ENCODE peak calls at places on chromosomes 16 and 17, in nine cellular contexts. One of them, this sample, is unnamed.

GRCh38 chr17:8552582-8553320 is 77.8 kb downstream of the MYH10 start:
- DNase-seq in activated CD4-positive, alpha-beta T cell treated with anti-CD3 and anti-CD28 coated beads, Interleukin-2, amount 10 ng/mL, durations not matched to agents 7 days and 5 days: no peak
- DNase-seq in germinal center: no peak
- DNase-seq in right lobe of liver: no peak
- DNase-seq in EL: peak
- DNase-seq in fibroblast of villous mesenchyme: no peak
- DNase-seq in pons: no peak
- DNase-seq in BJ: peak
- DNase-seq in lung: no peak
- DNase-seq in this sample: no peak

GRCh38 chr17:42078396-42079042 is 19.8 kb downstream of the ZNF385C start:
- DNase-seq in activated CD4-positive, alpha-beta T cell treated with anti-CD3 and anti-CD28 coated beads, Interleukin-2, amount 10 ng/mL, durations not matched to agents 7 days and 5 days: no peak
- DNase-seq in germinal center: no peak
- DNase-seq in right lobe of liver: no peak
- DNase-seq in EL: no peak
- DNase-seq in fibroblast of villous mesenchyme: no peak
- DNase-seq in pons: no peak
- DNase-seq in BJ: no peak
- DNase-seq in lung: no peak
- DNase-seq in this sample: no peak

GRCh38 chr16:87538160-87538559 is 45.3 kb upstream of the ZCCHC14 start:
- DNase-seq in activated CD4-positive, alpha-beta T cell treated with anti-CD3 and anti-CD28 coated beads, Interleukin-2, amount 10 ng/mL, durations not matched to agents 7 days and 5 days: no peak
- DNase-seq in germinal center: no peak
- DNase-seq in right lobe of liver: no peak
- DNase-seq in EL: no peak
- DNase-seq in fibroblast of villous mesenchyme: no peak
- DNase-seq in pons: no peak
- DNase-seq in BJ: no peak
- DNase-seq in lung: no peak
- DNase-seq in this sample: no peak

GRCh38 chr17:78805301-78805700 is 23.2 kb upstream of the CYTH1 start:
- DNase-seq in activated CD4-positive, alpha-beta T cell treated with anti-CD3 and anti-CD28 coated beads, Interleukin-2, amount 10 ng/mL, durations not matched to agents 7 days and 5 days: peak
- DNase-seq in germinal center: no peak
- DNase-seq in right lobe of liver: no peak
- DNase-seq in EL: no peak
- DNase-seq in fibroblast of villous mesenchyme: no peak
- DNase-seq in pons: no peak
- DNase-seq in BJ: no peak
- DNase-seq in lung: no peak
- DNase-seq in this sample: peak

GRCh38 chr16:57539072-57539796 is 2.9 kb upstream of the CCDC102A start:
- DNase-seq in activated CD4-positive, alpha-beta T cell treated with anti-CD3 and anti-CD28 coated beads, Interleukin-2, amount 10 ng/mL, durations not matched to agents 7 days and 5 days: no peak
- DNase-seq in germinal center: no peak
- DNase-seq in right lobe of liver: peak
- DNase-seq in EL: no peak
- DNase-seq in fibroblast of villous mesenchyme: no peak
- DNase-seq in pons: no peak
- DNase-seq in BJ: no peak
- DNase-seq in lung: no peak
- DNase-seq in this sample: no peak

GRCh38 chr17:75525806-75526554 is 483 bp downstream of the LLGL2 start:
- DNase-seq in activated CD4-positive, alpha-beta T cell treated with anti-CD3 and anti-CD28 coated beads, Interleukin-2, amount 10 ng/mL, durations not matched to agents 7 days and 5 days: no peak
- DNase-seq in germinal center: no peak
- DNase-seq in right lobe of liver: peak
- DNase-seq in EL: no peak
- DNase-seq in fibroblast of villous mesenchyme: no peak
- DNase-seq in pons: no peak
- DNase-seq in BJ: no peak
- DNase-seq in lung: peak
- DNase-seq in this sample: no peak

GRCh38 chr16:1220841-1221627 is 4.0 kb downstream of the TPSG1 start:
- DNase-seq in activated CD4-positive, alpha-beta T cell treated with anti-CD3 and anti-CD28 coated beads, Interleukin-2, amount 10 ng/mL, durations not matched to agents 7 days and 5 days: no peak
- DNase-seq in germinal center: no peak
- DNase-seq in right lobe of liver: no peak
- DNase-seq in EL: no peak
- DNase-seq in fibroblast of villous mesenchyme: no peak
- DNase-seq in pons: no peak
- DNase-seq in BJ: no peak
- DNase-seq in lung: no peak
- DNase-seq in this sample: no peak

GRCh38 chr16:19840524-19841110 is 44.0 kb downstream of the GPRC5B start:
- DNase-seq in activated CD4-positive, alpha-beta T cell treated with anti-CD3 and anti-CD28 coated beads, Interleukin-2, amount 10 ng/mL, durations not matched to agents 7 days and 5 days: no peak
- DNase-seq in germinal center: no peak
- DNase-seq in right lobe of liver: no peak
- DNase-seq in EL: no peak
- DNase-seq in fibroblast of villous mesenchyme: no peak
- DNase-seq in pons: no peak
- DNase-seq in BJ: no peak
- DNase-seq in lung: no peak
- DNase-seq in this sample: no peak

GRCh38 chr17:55632893-55633292 is 89.8 kb downstream of the TMEM100 start:
- DNase-seq in activated CD4-positive, alpha-beta T cell treated with anti-CD3 and anti-CD28 coated beads, Interleukin-2, amount 10 ng/mL, durations not matched to agents 7 days and 5 days: no peak
- DNase-seq in germinal center: no peak
- DNase-seq in right lobe of liver: no peak
- DNase-seq in EL: no peak
- DNase-seq in fibroblast of villous mesenchyme: no peak
- DNase-seq in pons: no peak
- DNase-seq in BJ: no peak
- DNase-seq in lung: no peak
- DNase-seq in this sample: no peak

GRCh38 chr17:39822051-39822450 is 42.1 kb downstream of the IKZF3 start:
- DNase-seq in activated CD4-positive, alpha-beta T cell treated with anti-CD3 and anti-CD28 coated beads, Interleukin-2, amount 10 ng/mL, durations not matched to agents 7 days and 5 days: no peak
- DNase-seq in germinal center: peak
- DNase-seq in right lobe of liver: no peak
- DNase-seq in EL: no peak
- DNase-seq in fibroblast of villous mesenchyme: no peak
- DNase-seq in pons: peak
- DNase-seq in BJ: no peak
- DNase-seq in lung: no peak
- DNase-seq in this sample: no peak

GRCh38 chr16:84786605-84787302 is 33.0 kb upstream of the CRISPLD2 start:
- DNase-seq in activated CD4-positive, alpha-beta T cell treated with anti-CD3 and anti-CD28 coated beads, Interleukin-2, amount 10 ng/mL, durations not matched to agents 7 days and 5 days: no peak
- DNase-seq in germinal center: no peak
- DNase-seq in right lobe of liver: no peak
- DNase-seq in EL: no peak
- DNase-seq in fibroblast of villous mesenchyme: no peak
- DNase-seq in pons: no peak
- DNase-seq in BJ: no peak
- DNase-seq in lung: no peak
- DNase-seq in this sample: no peak

GRCh38 chr17:51487947-51488346 is 227.6 kb downstream of the UTP18 start:
- DNase-seq in activated CD4-positive, alpha-beta T cell treated with anti-CD3 and anti-CD28 coated beads, Interleukin-2, amount 10 ng/mL, durations not matched to agents 7 days and 5 days: peak
- DNase-seq in germinal center: no peak
- DNase-seq in right lobe of liver: no peak
- DNase-seq in EL: peak
- DNase-seq in fibroblast of villous mesenchyme: no peak
- DNase-seq in pons: no peak
- DNase-seq in BJ: no peak
- DNase-seq in lung: no peak
- DNase-seq in this sample: no peak

GRCh38 chr17:8121531-8122390 is 2.1 kb downstream of the HES7 start:
- DNase-seq in activated CD4-positive, alpha-beta T cell treated with anti-CD3 and anti-CD28 coated beads, Interleukin-2, amount 10 ng/mL, durations not matched to agents 7 days and 5 days: peak
- DNase-seq in germinal center: no peak
- DNase-seq in right lobe of liver: no peak
- DNase-seq in EL: peak
- DNase-seq in fibroblast of villous mesenchyme: peak
- DNase-seq in pons: peak
- DNase-seq in BJ: no peak
- DNase-seq in lung: no peak
- DNase-seq in this sample: no peak

GRCh38 chr16:11635679-11636171 is 32.5 kb upstream of the SNN start:
- DNase-seq in activated CD4-positive, alpha-beta T cell treated with anti-CD3 and anti-CD28 coated beads, Interleukin-2, amount 10 ng/mL, durations not matched to agents 7 days and 5 days: no peak
- DNase-seq in germinal center: no peak
- DNase-seq in right lobe of liver: no peak
- DNase-seq in EL: no peak
- DNase-seq in fibroblast of villous mesenchyme: no peak
- DNase-seq in pons: no peak
- DNase-seq in BJ: no peak
- DNase-seq in lung: no peak
- DNase-seq in this sample: no peak

GRCh38 chr16:4409081-4409932 is 7.1 kb downstream of the CORO7 start:
- DNase-seq in activated CD4-positive, alpha-beta T cell treated with anti-CD3 and anti-CD28 coated beads, Interleukin-2, amount 10 ng/mL, durations not matched to agents 7 days and 5 days: no peak
- DNase-seq in germinal center: no peak
- DNase-seq in right lobe of liver: no peak
- DNase-seq in EL: peak
- DNase-seq in fibroblast of villous mesenchyme: no peak
- DNase-seq in pons: peak
- DNase-seq in BJ: no peak
- DNase-seq in lung: no peak
- DNase-seq in this sample: no peak

GRCh38 chr16:89455692-89456091 is 34.7 kb downstream of the ANKRD11 start:
- DNase-seq in activated CD4-positive, alpha-beta T cell treated with anti-CD3 and anti-CD28 coated beads, Interleukin-2, amount 10 ng/mL, durations not matched to agents 7 days and 5 days: no peak
- DNase-seq in germinal center: no peak
- DNase-seq in right lobe of liver: no peak
- DNase-seq in EL: no peak
- DNase-seq in fibroblast of villous mesenchyme: no peak
- DNase-seq in pons: no peak
- DNase-seq in BJ: no peak
- DNase-seq in lung: no peak
- DNase-seq in this sample: no peak

GRCh38 chr16:27829975-27830374 is 233.5 kb downstream of the GSG1L start:
- DNase-seq in activated CD4-positive, alpha-beta T cell treated with anti-CD3 and anti-CD28 coated beads, Interleukin-2, amount 10 ng/mL, durations not matched to agents 7 days and 5 days: no peak
- DNase-seq in germinal center: no peak
- DNase-seq in right lobe of liver: no peak
- DNase-seq in EL: no peak
- DNase-seq in fibroblast of villous mesenchyme: no peak
- DNase-seq in pons: no peak
- DNase-seq in BJ: no peak
- DNase-seq in lung: no peak
- DNase-seq in this sample: no peak

GRCh38 chr16:19281246-19281645 is 4.3 kb upstream of the CLEC19A start:
- DNase-seq in activated CD4-positive, alpha-beta T cell treated with anti-CD3 and anti-CD28 coated beads, Interleukin-2, amount 10 ng/mL, durations not matched to agents 7 days and 5 days: no peak
- DNase-seq in germinal center: no peak
- DNase-seq in right lobe of liver: no peak
- DNase-seq in EL: no peak
- DNase-seq in fibroblast of villous mesenchyme: no peak
- DNase-seq in pons: no peak
- DNase-seq in BJ: no peak
- DNase-seq in lung: no peak
- DNase-seq in this sample: no peak

GRCh38 chr16:49701867-49702494 is 153.9 kb downstream of the ZNF423 start:
- DNase-seq in activated CD4-positive, alpha-beta T cell treated with anti-CD3 and anti-CD28 coated beads, Interleukin-2, amount 10 ng/mL, durations not matched to agents 7 days and 5 days: no peak
- DNase-seq in germinal center: no peak
- DNase-seq in right lobe of liver: no peak
- DNase-seq in EL: no peak
- DNase-seq in fibroblast of villous mesenchyme: no peak
- DNase-seq in pons: peak
- DNase-seq in BJ: no peak
- DNase-seq in lung: peak
- DNase-seq in this sample: no peak

GRCh38 chr16:1964046-1964505 is 550 bp downstream of the RPS2 start:
- DNase-seq in activated CD4-positive, alpha-beta T cell treated with anti-CD3 and anti-CD28 coated beads, Interleukin-2, amount 10 ng/mL, durations not matched to agents 7 days and 5 days: peak
- DNase-seq in germinal center: no peak
- DNase-seq in right lobe of liver: no peak
- DNase-seq in EL: no peak
- DNase-seq in fibroblast of villous mesenchyme: peak
- DNase-seq in pons: no peak
- DNase-seq in BJ: no peak
- DNase-seq in lung: no peak
- DNase-seq in this sample: peak

GRCh38 chr16:47643610-47644009 is 182.5 kb downstream of the PHKB start:
- DNase-seq in activated CD4-positive, alpha-beta T cell treated with anti-CD3 and anti-CD28 coated beads, Interleukin-2, amount 10 ng/mL, durations not matched to agents 7 days and 5 days: peak
- DNase-seq in germinal center: no peak
- DNase-seq in right lobe of liver: no peak
- DNase-seq in EL: peak
- DNase-seq in fibroblast of villous mesenchyme: no peak
- DNase-seq in pons: no peak
- DNase-seq in BJ: no peak
- DNase-seq in lung: no peak
- DNase-seq in this sample: no peak

GRCh38 chr16:49754495-49755290 is 101.2 kb downstream of the ZNF423 start:
- DNase-seq in activated CD4-positive, alpha-beta T cell treated with anti-CD3 and anti-CD28 coated beads, Interleukin-2, amount 10 ng/mL, durations not matched to agents 7 days and 5 days: no peak
- DNase-seq in germinal center: no peak
- DNase-seq in right lobe of liver: no peak
- DNase-seq in EL: peak
- DNase-seq in fibroblast of villous mesenchyme: no peak
- DNase-seq in pons: peak
- DNase-seq in BJ: no peak
- DNase-seq in lung: no peak
- DNase-seq in this sample: no peak

GRCh38 chr16:59527206-59527997 is 793.3 kb upstream of the GOT2 start:
- DNase-seq in activated CD4-positive, alpha-beta T cell treated with anti-CD3 and anti-CD28 coated beads, Interleukin-2, amount 10 ng/mL, durations not matched to agents 7 days and 5 days: no peak
- DNase-seq in germinal center: no peak
- DNase-seq in right lobe of liver: no peak
- DNase-seq in EL: peak
- DNase-seq in fibroblast of villous mesenchyme: peak
- DNase-seq in pons: no peak
- DNase-seq in BJ: peak
- DNase-seq in lung: no peak
- DNase-seq in this sample: no peak

GRCh38 chr16:19463468-19464315 is 46.0 kb downstream of the TMC5 start:
- DNase-seq in activated CD4-positive, alpha-beta T cell treated with anti-CD3 and anti-CD28 coated beads, Interleukin-2, amount 10 ng/mL, durations not matched to agents 7 days and 5 days: no peak
- DNase-seq in germinal center: no peak
- DNase-seq in right lobe of liver: no peak
- DNase-seq in EL: peak
- DNase-seq in fibroblast of villous mesenchyme: no peak
- DNase-seq in pons: no peak
- DNase-seq in BJ: no peak
- DNase-seq in lung: no peak
- DNase-seq in this sample: no peak

GRCh38 chr17:62674841-62675240 is 47.4 kb downstream of the MRC2 start:
- DNase-seq in activated CD4-positive, alpha-beta T cell treated with anti-CD3 and anti-CD28 coated beads, Interleukin-2, amount 10 ng/mL, durations not matched to agents 7 days and 5 days: no peak
- DNase-seq in germinal center: no peak
- DNase-seq in right lobe of liver: no peak
- DNase-seq in EL: no peak
- DNase-seq in fibroblast of villous mesenchyme: no peak
- DNase-seq in pons: no peak
- DNase-seq in BJ: no peak
- DNase-seq in lung: no peak
- DNase-seq in this sample: no peak

GRCh38 chr16:80263181-80263823 is 277.5 kb upstream of the DYNLRB2 start:
- DNase-seq in activated CD4-positive, alpha-beta T cell treated with anti-CD3 and anti-CD28 coated beads, Interleukin-2, amount 10 ng/mL, durations not matched to agents 7 days and 5 days: no peak
- DNase-seq in germinal center: no peak
- DNase-seq in right lobe of liver: no peak
- DNase-seq in EL: no peak
- DNase-seq in fibroblast of villous mesenchyme: no peak
- DNase-seq in pons: no peak
- DNase-seq in BJ: no peak
- DNase-seq in lung: no peak
- DNase-seq in this sample: no peak

GRCh38 chr16:69709456-69710084 is 16.8 kb downstream of the NQO1 start:
- DNase-seq in activated CD4-positive, alpha-beta T cell treated with anti-CD3 and anti-CD28 coated beads, Interleukin-2, amount 10 ng/mL, durations not matched to agents 7 days and 5 days: peak
- DNase-seq in germinal center: peak
- DNase-seq in right lobe of liver: no peak
- DNase-seq in EL: peak
- DNase-seq in fibroblast of villous mesenchyme: peak
- DNase-seq in pons: peak
- DNase-seq in BJ: peak
- DNase-seq in lung: no peak
- DNase-seq in this sample: peak

GRCh38 chr16:12917653-12918052 is 16.3 kb downstream of the SHISA9 start:
- DNase-seq in activated CD4-positive, alpha-beta T cell treated with anti-CD3 and anti-CD28 coated beads, Interleukin-2, amount 10 ng/mL, durations not matched to agents 7 days and 5 days: no peak
- DNase-seq in germinal center: no peak
- DNase-seq in right lobe of liver: no peak
- DNase-seq in EL: no peak
- DNase-seq in fibroblast of villous mesenchyme: peak
- DNase-seq in pons: no peak
- DNase-seq in BJ: peak
- DNase-seq in lung: no peak
- DNase-seq in this sample: no peak

GRCh38 chr17:34721326-34721725 is 141.9 kb downstream of the TMEM132E start:
- DNase-seq in activated CD4-positive, alpha-beta T cell treated with anti-CD3 and anti-CD28 coated beads, Interleukin-2, amount 10 ng/mL, durations not matched to agents 7 days and 5 days: no peak
- DNase-seq in germinal center: no peak
- DNase-seq in right lobe of liver: no peak
- DNase-seq in EL: no peak
- DNase-seq in fibroblast of villous mesenchyme: no peak
- DNase-seq in pons: no peak
- DNase-seq in BJ: no peak
- DNase-seq in lung: no peak
- DNase-seq in this sample: no peak

GRCh38 chr16:27618611-27619380 is 68.9 kb downstream of the KATNIP start:
- DNase-seq in activated CD4-positive, alpha-beta T cell treated with anti-CD3 and anti-CD28 coated beads, Interleukin-2, amount 10 ng/mL, durations not matched to agents 7 days and 5 days: no peak
- DNase-seq in germinal center: no peak
- DNase-seq in right lobe of liver: no peak
- DNase-seq in EL: no peak
- DNase-seq in fibroblast of villous mesenchyme: no peak
- DNase-seq in pons: no peak
- DNase-seq in BJ: no peak
- DNase-seq in lung: no peak
- DNase-seq in this sample: no peak

GRCh38 chr16:53756329-53756996 is 52.5 kb downstream of the FTO start:
- DNase-seq in activated CD4-positive, alpha-beta T cell treated with anti-CD3 and anti-CD28 coated beads, Interleukin-2, amount 10 ng/mL, durations not matched to agents 7 days and 5 days: no peak
- DNase-seq in germinal center: no peak
- DNase-seq in right lobe of liver: no peak
- DNase-seq in EL: no peak
- DNase-seq in fibroblast of villous mesenchyme: peak
- DNase-seq in pons: peak
- DNase-seq in BJ: no peak
- DNase-seq in lung: no peak
- DNase-seq in this sample: no peak